ENCODE peak calls at places on chromosomes 13 and 19, in eight cellular contexts. F is HuH-7.5; X is thoracic aorta; V is KG1; A is transverse colon; H is astrocyte of the hippocampus; L is GDM1; C is stimulated activated naive CD4-positive, alpha-beta T cell. M is an unnamed sample.

GRCh38 chr19:48636859-48637448 is at the start of gene DBP:
- DNase-seq in A (peak; percentile 62), V (peak; percentile 35), L (peak; percentile 52), X (no peak), F (no peak), H (no peak), C (peak; percentile 36), M (no peak)

GRCh38 chr13:108326318-108326717 is 56.8 kb downstream of the TNFSF13B start:
- DNase-seq in C (no peak), L (no peak), X (no peak), F (no peak), V (no peak), A (no peak), H (no peak), M (no peak)

GRCh38 chr13:78909276-78909675 is 250.3 kb upstream of the OBI1 start:
- DNase-seq in L (no peak), C (no peak), X (no peak), A (no peak), F (no peak), H (no peak), V (no peak), M (no peak)

GRCh38 chr19:13215572-13216380 is 65.6 kb downstream of the IER2 start:
- DNase-seq in C (no peak), F (no peak), A (no peak), V (no peak), X (no peak), L (no peak), H (peak; percentile 40), M (no peak)

GRCh38 chr19:11208526-11209471 is 11.5 kb upstream of the KANK2 start:
- DNase-seq in H (no peak), C (no peak), X (no peak), F (no peak), A (no peak), L (no peak), V (no peak), M (no peak)

GRCh38 chr19:51124729-51125128 is at the start of gene SIGLEC9:
- DNase-seq in L (no peak), H (no peak), V (no peak), C (no peak), F (no peak), A (peak; percentile 35), X (no peak), M (no peak)

GRCh38 chr19:36340786-36341386 is 38.1 kb downstream of the ZFP14 start:
- DNase-seq in X (no peak), L (no peak), F (no peak), H (no peak), V (no peak), C (no peak), A (no peak), M (no peak)

GRCh38 chr19:38229585-38230073 is 5.6 kb upstream of the DPF1 start:
- DNase-seq in V (no peak), F (peak; percentile 80), A (peak; percentile 35), H (peak; percentile 97), L (peak; percentile 70), C (no peak), X (no peak), M (peak; percentile 94)

GRCh38 chr19:18764591-18765051 is 26.5 kb downstream of the COMP start:
- DNase-seq in A (no peak), L (no peak), C (no peak), X (no peak), V (no peak), F (no peak), H (no peak), M (no peak)

GRCh38 chr13:108859202-108860012 is 230.0 kb downstream of the MYO16 start:
- DNase-seq in F (no peak), V (no peak), A (no peak), X (no peak), C (no peak), H (peak; percentile 61), L (no peak), M (no peak)

GRCh38 chr13:91346848-91347211 is 657 bp upstream of the MIR17HG start:
- DNase-seq in C (peak; percentile 55), F (peak; percentile 8), A (peak; percentile 40), H (no peak), X (no peak), V (peak; percentile 71), L (peak; percentile 55), M (peak; percentile 31)

GRCh38 chr19:4058696-4059492 is 7.8 kb downstream of the ZBTB7A start:
- DNase-seq in X (no peak), C (no peak), V (no peak), L (no peak), H (no peak), F (no peak), A (peak; percentile 40), M (peak; percentile 83)

GRCh38 chr19:13842294-13843103 is 34.4 kb upstream of the NANOS3 start:
- DNase-seq in F (peak; percentile 94), C (peak; percentile 31), V (peak; percentile 46), A (peak; percentile 88), H (peak; percentile 92), L (peak; percentile 52), X (peak; percentile 70), M (peak; percentile 56)

GRCh38 chr19:19602136-19602712 is 16.3 kb downstream of the PBX4 start:
- DNase-seq in H (no peak), A (no peak), V (no peak), L (no peak), X (no peak), F (no peak), C (peak; percentile 56), M (no peak)

GRCh38 chr19:42325308-42325895 is at the start of gene MEGF8:
- DNase-seq in C (peak; percentile 96), A (peak; percentile 99), F (peak; percentile 99), L (peak; percentile 98), H (peak; percentile 100), V (peak; percentile 92), X (peak; percentile 91), M (peak; percentile 99)

GRCh38 chr13:51844862-51845573 is at the start of gene TMEM272:
- DNase-seq in C (no peak), H (peak; percentile 67), A (peak; percentile 48), L (peak; percentile 27), F (peak; percentile 73), X (no peak), V (no peak), M (peak; percentile 31)

GRCh38 chr19:5334366-5334739 is 6.3 kb downstream of the PTPRS start:
- DNase-seq in L (no peak), F (no peak), C (no peak), H (no peak), X (no peak), V (no peak), A (no peak), M (no peak)

GRCh38 chr19:54114340-54114826 is 1.1 kb downstream of the TFPT start:
- DNase-seq in V (no peak), F (no peak), H (peak; percentile 59), A (peak; percentile 46), C (peak; percentile 27), L (peak; percentile 47), X (no peak), M (peak; percentile 40)

GRCh38 chr13:73440296-73440895 is 381.6 kb downstream of the KLF5 start:
- DNase-seq in F (no peak), A (no peak), V (no peak), L (no peak), X (no peak), C (no peak), H (peak; percentile 45), M (no peak)

GRCh38 chr19:8641908-8642547 is 11.6 kb downstream of the NFILZ start:
- DNase-seq in V (no peak), L (peak; percentile 34), X (no peak), C (no peak), A (no peak), H (peak; percentile 80), F (peak; percentile 73), M (no peak)

GRCh38 chr19:32404213-32404938 is 1.2 kb upstream of the DPY19L3 start:
- DNase-seq in V (no peak), A (no peak), C (no peak), X (no peak), H (no peak), L (no peak), F (no peak), M (no peak)

GRCh38 chr19:49335071-49335783 is at the start of gene CD37:
- DNase-seq in A (peak; percentile 37), X (no peak), F (no peak), V (peak; percentile 65), H (no peak), C (peak; percentile 52), L (peak; percentile 72), M (no peak)

GRCh38 chr19:55672418-55672817 is 2.6 kb upstream of the EPN1 start:
- DNase-seq in X (no peak), C (no peak), A (no peak), H (no peak), V (no peak), L (no peak), F (no peak), M (no peak)

GRCh38 chr19:46015080-46015960 is 7.5 kb downstream of the PGLYRP1 start:
- DNase-seq in V (no peak), L (no peak), C (peak; percentile 41), H (peak; percentile 80), X (no peak), A (peak; percentile 83), F (no peak), M (no peak)

GRCh38 chr13:114095486-114095885 is 36.9 kb downstream of the RASA3 start:
- DNase-seq in V (no peak), C (no peak), F (no peak), H (no peak), A (no peak), X (no peak), L (no peak), M (no peak)

GRCh38 chr13:75867718-75868117 is 231.6 kb downstream of the LMO7 start:
- DNase-seq in L (no peak), X (no peak), C (no peak), H (no peak), V (no peak), A (no peak), F (no peak), M (no peak)

GRCh38 chr19:35013820-35014754 is 14.0 kb downstream of the GRAMD1A start:
- DNase-seq in A (peak; percentile 50), F (no peak), L (peak; percentile 28), V (no peak), C (peak; percentile 87), X (no peak), H (no peak), M (no peak)

GRCh38 chr13:113971471-113972231 is 2.2 kb downstream of the C13orf46 start:
- DNase-seq in L (no peak), V (no peak), F (no peak), X (peak; percentile 1), H (no peak), A (no peak), C (no peak), M (no peak)

GRCh38 chr13:73672492-73672891 is 461.7 kb downstream of the KLF12 start:
- DNase-seq in X (no peak), L (no peak), A (no peak), F (no peak), H (peak; percentile 51), C (no peak), V (no peak), M (no peak)

GRCh38 chr19:4182082-4182926 is at the start of the genes ANKRD24 and SIRT6:
- DNase-seq in F (peak; percentile 99), V (peak; percentile 93), H (peak; percentile 98), A (peak; percentile 98), X (peak; percentile 70), L (peak; percentile 90), C (peak; percentile 92), M (peak; percentile 97)

GRCh38 chr13:111216166-111216960 is 101.3 kb downstream of the ARHGEF7 start:
- DNase-seq in X (no peak), A (peak; percentile 38), C (peak; percentile 21), F (peak; percentile 20), V (no peak), H (peak; percentile 73), L (peak; percentile 23), M (peak; percentile 20)

GRCh38 chr13:106145997-106146864 is 389.2 kb downstream of the EFNB2 start:
- DNase-seq in F (no peak), A (peak; percentile 75), C (no peak), L (no peak), X (no peak), H (no peak), V (no peak), M (no peak)

M was measured in midbrain.